ENCODE peak calls at places on chromosomes 1 and 21, in eight cellular contexts. One of them, this sample, is unnamed. For H3K4me1, the result is how much of the 10 kb centered on the place peaks cover.

GRCh38 chr1:41745022-41745421 is 173.7 kb downstream of the HIVEP3 start:
- DNase-seq in neuronal stem cell: no peak
- DNase-seq in left lung: no peak
- DNase-seq in GM23248: no peak
- DNase-seq in OCI-LY7: no peak
- DNase-seq in CD4-positive, CD25-positive, alpha-beta regulatory T cell: no peak
- DNase-seq in SK-N-SH: no peak
- DNase-seq in A549: no peak
- DNase-seq in this sample: no peak

GRCh38 chr1:207893737-207894582 is 17.0 kb downstream of the CD34 start:
- DNase-seq in OCI-LY7: no peak
- DNase-seq in neuronal stem cell: no peak
- DNase-seq in CD4-positive, CD25-positive, alpha-beta regulatory T cell: no peak
- DNase-seq in SK-N-SH: no peak
- DNase-seq in left lung: no peak
- DNase-seq in GM23248: no peak
- DNase-seq in A549: no peak
- DNase-seq in this sample: no peak

GRCh38 chr1:178486100-178487069 is 10.4 kb downstream of the CLEC20A start:
- DNase-seq in CD4-positive, CD25-positive, alpha-beta regulatory T cell: no peak
- DNase-seq in OCI-LY7: no peak
- DNase-seq in A549: no peak
- DNase-seq in SK-N-SH: no peak
- DNase-seq in GM23248: peak
- DNase-seq in left lung: no peak
- DNase-seq in neuronal stem cell: no peak
- DNase-seq in this sample: no peak

GRCh38 chr21:43974791-43975468 is 37.2 kb upstream of the TRAPPC10 start:
- DNase-seq in A549: no peak
- DNase-seq in neuronal stem cell: no peak
- DNase-seq in left lung: no peak
- DNase-seq in GM23248: no peak
- DNase-seq in CD4-positive, CD25-positive, alpha-beta regulatory T cell: no peak
- DNase-seq in SK-N-SH: no peak
- DNase-seq in OCI-LY7: no peak
- DNase-seq in this sample: no peak

GRCh38 chr1:91871994-91872393 is 14.0 kb downstream of the TGFBR3 start:
- DNase-seq in left lung: no peak
- DNase-seq in neuronal stem cell: no peak
- DNase-seq in OCI-LY7: no peak
- DNase-seq in GM23248: peak
- DNase-seq in A549: no peak
- DNase-seq in CD4-positive, CD25-positive, alpha-beta regulatory T cell: no peak
- DNase-seq in SK-N-SH: no peak
- DNase-seq in this sample: no peak

GRCh38 chr1:56433056-56433577 is 146.2 kb downstream of the PLPP3 start:
- DNase-seq in OCI-LY7: peak
- DNase-seq in left lung: no peak
- DNase-seq in SK-N-SH: no peak
- DNase-seq in GM23248: no peak
- DNase-seq in A549: no peak
- DNase-seq in neuronal stem cell: no peak
- DNase-seq in CD4-positive, CD25-positive, alpha-beta regulatory T cell: no peak
- DNase-seq in this sample: no peak

GRCh38 chr1:3018051-3018471 is 3.2 kb upstream of the ACTRT2 start:
- DNase-seq in A549: no peak
- DNase-seq in GM23248: no peak
- DNase-seq in OCI-LY7: no peak
- DNase-seq in neuronal stem cell: no peak
- DNase-seq in SK-N-SH: no peak
- DNase-seq in CD4-positive, CD25-positive, alpha-beta regulatory T cell: no peak
- DNase-seq in left lung: peak
- DNase-seq in this sample: no peak

GRCh38 chr1:88646852-88647645 is 37.0 kb upstream of the PKN2 start:
- DNase-seq in OCI-LY7: no peak
- DNase-seq in neuronal stem cell: no peak
- DNase-seq in A549: peak
- DNase-seq in GM23248: no peak
- DNase-seq in CD4-positive, CD25-positive, alpha-beta regulatory T cell: no peak
- DNase-seq in SK-N-SH: no peak
- DNase-seq in left lung: no peak
- DNase-seq in this sample: no peak

GRCh38 chr1:16915627-16915973 is 6.1 kb upstream of the CROCC start:
- DNase-seq in left lung: peak
- DNase-seq in GM23248: peak
- DNase-seq in SK-N-SH: peak
- DNase-seq in neuronal stem cell: no peak
- DNase-seq in OCI-LY7: peak
- DNase-seq in A549: no peak
- DNase-seq in CD4-positive, CD25-positive, alpha-beta regulatory T cell: no peak
- DNase-seq in this sample: no peak

GRCh38 chr1:92446990-92447681 is 39.6 kb downstream of the GFI1 start:
- DNase-seq in SK-N-SH: no peak
- DNase-seq in left lung: no peak
- DNase-seq in CD4-positive, CD25-positive, alpha-beta regulatory T cell: no peak
- DNase-seq in neuronal stem cell: no peak
- DNase-seq in GM23248: peak
- DNase-seq in A549: no peak
- DNase-seq in OCI-LY7: no peak
- DNase-seq in this sample: no peak

GRCh38 chr1:119816407-119816806 is 5.1 kb upstream of the REG4 start:
- DNase-seq in CD4-positive, CD25-positive, alpha-beta regulatory T cell: no peak
- DNase-seq in neuronal stem cell: no peak
- DNase-seq in left lung: no peak
- DNase-seq in SK-N-SH: no peak
- DNase-seq in A549: peak
- DNase-seq in OCI-LY7: no peak
- DNase-seq in GM23248: peak
- DNase-seq in this sample: no peak

GRCh38 chr1:19710825-19711611 is 46.3 kb downstream of the HTR6 start:
- DNase-seq in SK-N-SH: no peak
- DNase-seq in A549: no peak
- DNase-seq in OCI-LY7: no peak
- DNase-seq in GM23248: no peak
- DNase-seq in CD4-positive, CD25-positive, alpha-beta regulatory T cell: no peak
- DNase-seq in neuronal stem cell: no peak
- DNase-seq in left lung: no peak
- DNase-seq in this sample: no peak

GRCh38 chr1:208951908-208952307 is 631.6 kb upstream of the CAMK1G start:
- DNase-seq in A549: no peak
- DNase-seq in left lung: no peak
- DNase-seq in GM23248: no peak
- DNase-seq in neuronal stem cell: no peak
- DNase-seq in SK-N-SH: peak
- DNase-seq in OCI-LY7: no peak
- DNase-seq in CD4-positive, CD25-positive, alpha-beta regulatory T cell: no peak
- DNase-seq in this sample: no peak

GRCh38 chr1:221611930-221612777 is 129.7 kb downstream of the DUSP10 start:
- DNase-seq in GM23248: peak
- DNase-seq in OCI-LY7: no peak
- DNase-seq in CD4-positive, CD25-positive, alpha-beta regulatory T cell: no peak
- DNase-seq in left lung: peak
- DNase-seq in neuronal stem cell: no peak
- DNase-seq in A549: peak
- DNase-seq in SK-N-SH: peak
- DNase-seq in this sample: no peak

GRCh38 chr1:94805912-94806311 is 14.2 kb upstream of the SLC44A3 start:
- DNase-seq in SK-N-SH: peak
- DNase-seq in OCI-LY7: peak
- DNase-seq in A549: peak
- DNase-seq in CD4-positive, CD25-positive, alpha-beta regulatory T cell: peak
- DNase-seq in left lung: peak
- DNase-seq in neuronal stem cell: peak
- DNase-seq in GM23248: peak
- DNase-seq in this sample: peak

GRCh38 chr1:15289251-15289651 is 42.2 kb downstream of the FHAD1 start:
- DNase-seq in GM23248: no peak
- DNase-seq in CD4-positive, CD25-positive, alpha-beta regulatory T cell: no peak
- DNase-seq in neuronal stem cell: no peak
- DNase-seq in A549: no peak
- DNase-seq in OCI-LY7: no peak
- DNase-seq in left lung: no peak
- DNase-seq in SK-N-SH: no peak
- DNase-seq in this sample: no peak

GRCh38 chr1:72281144-72281543 is 1.2 kb downstream of the NEGR1 start:
- DNase-seq in A549: no peak
- DNase-seq in GM23248: peak
- DNase-seq in neuronal stem cell: no peak
- DNase-seq in SK-N-SH: no peak
- DNase-seq in left lung: no peak
- DNase-seq in OCI-LY7: no peak
- DNase-seq in CD4-positive, CD25-positive, alpha-beta regulatory T cell: no peak
- DNase-seq in this sample: no peak

GRCh38 chr1:29171089-29171488 is 10.6 kb downstream of the SRSF4 start:
- DNase-seq in A549: no peak
- DNase-seq in GM23248: peak
- DNase-seq in left lung: no peak
- DNase-seq in neuronal stem cell: no peak
- DNase-seq in CD4-positive, CD25-positive, alpha-beta regulatory T cell: no peak
- DNase-seq in OCI-LY7: no peak
- DNase-seq in SK-N-SH: no peak
- DNase-seq in this sample: no peak

GRCh38 chr21:45607021-45607921 is 36.3 kb upstream of the PCBP3 start:
- DNase-seq in A549: peak
- DNase-seq in GM23248: no peak
- DNase-seq in CD4-positive, CD25-positive, alpha-beta regulatory T cell: peak
- DNase-seq in left lung: no peak
- DNase-seq in OCI-LY7: no peak
- DNase-seq in neuronal stem cell: no peak
- DNase-seq in SK-N-SH: peak
- DNase-seq in this sample: peak

DNA sequence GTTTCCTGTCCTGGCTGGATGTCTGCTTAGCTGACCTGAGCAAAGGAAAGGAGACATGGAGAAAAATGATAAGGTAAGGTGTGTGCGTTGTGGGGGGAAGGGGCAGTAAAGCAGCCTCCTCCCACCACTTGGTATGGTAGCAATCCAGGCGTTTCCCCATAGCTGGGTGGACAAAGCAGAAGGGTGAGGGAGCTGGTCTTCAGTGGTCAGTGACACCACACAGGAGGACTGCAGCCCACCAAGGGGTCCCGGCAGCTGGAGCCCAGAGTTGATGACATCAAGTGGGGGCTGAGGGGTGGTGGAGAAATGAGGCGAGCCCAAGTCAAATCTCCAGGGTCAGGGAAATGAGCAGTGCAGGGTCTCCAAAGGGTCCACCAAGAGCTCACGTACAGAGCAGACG is 69.3 kb upstream of the LRRN2 start:
- DNase-seq in SK-N-SH: no peak
- DNase-seq in A549: no peak
- DNase-seq in CD4-positive, CD25-positive, alpha-beta regulatory T cell: no peak
- DNase-seq in OCI-LY7: no peak
- DNase-seq in left lung: no peak
- DNase-seq in neuronal stem cell: no peak
- DNase-seq in GM23248: no peak
- DNase-seq in this sample: no peak
- H3K4me3 ChIP-seq in SK-N-SH: no peak
- H3K4me3 ChIP-seq in A549: no peak
- H3K4me3 ChIP-seq in CD4-positive, CD25-positive, alpha-beta regulatory T cell: no peak
- H3K4me3 ChIP-seq in OCI-LY7: no peak
- H3K4me3 ChIP-seq in left lung: no peak
- H3K4me3 ChIP-seq in neuronal stem cell: no peak
- H3K4me3 ChIP-seq in GM23248: no peak
- H3K4me3 ChIP-seq in this sample: no peak

DNA sequence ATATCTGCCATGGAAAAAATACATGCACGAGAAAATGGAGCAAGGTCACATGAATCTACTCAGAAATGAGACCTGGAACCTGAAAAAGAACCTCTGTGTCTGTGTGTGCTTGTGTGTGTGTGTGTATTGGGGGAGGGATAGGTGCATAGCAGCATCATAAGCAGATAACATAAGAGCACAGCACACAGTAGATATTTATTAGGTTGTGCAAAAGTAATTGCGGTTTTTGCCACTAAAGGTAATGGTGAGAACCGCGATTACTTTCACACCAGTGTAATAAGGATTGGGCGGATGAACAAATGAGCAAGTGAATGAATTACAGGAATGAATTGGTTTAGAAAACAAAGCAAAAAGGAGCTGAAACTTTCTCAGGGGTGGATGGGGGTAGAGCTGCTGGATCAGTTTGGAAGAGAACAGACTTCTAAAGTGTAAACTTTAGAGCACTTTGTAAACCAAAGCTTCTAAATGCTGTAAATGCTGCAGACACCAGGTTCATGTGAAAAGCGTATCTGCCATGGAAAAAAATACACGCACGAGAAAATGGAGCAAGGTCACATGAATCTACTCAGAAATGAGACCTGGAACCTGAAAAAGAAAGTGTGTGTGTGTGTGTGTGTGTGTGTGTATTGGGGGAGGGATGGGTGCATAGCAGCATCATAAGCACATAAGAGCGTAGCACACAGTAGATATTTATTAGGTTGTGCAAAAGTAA is 156.9 kb downstream of the TOMM20 start:
- DNase-seq in GM23248: no peak
- DNase-seq in neuronal stem cell: no peak
- DNase-seq in CD4-positive, CD25-positive, alpha-beta regulatory T cell: no peak
- DNase-seq in OCI-LY7: no peak
- DNase-seq in SK-N-SH: no peak
- DNase-seq in A549: no peak
- DNase-seq in left lung: no peak
- DNase-seq in this sample: no peak
- H3K4me1 ChIP-seq in GM23248: half or more
- H3K4me1 ChIP-seq in neuronal stem cell: under half
- H3K4me1 ChIP-seq in CD4-positive, CD25-positive, alpha-beta regulatory T cell: under half
- H3K4me1 ChIP-seq in OCI-LY7: half or more
- H3K4me1 ChIP-seq in SK-N-SH: under half
- H3K4me1 ChIP-seq in A549: half or more
- H3K4me1 ChIP-seq in left lung: under half
- H3K4me1 ChIP-seq in this sample: half or more

DNA sequence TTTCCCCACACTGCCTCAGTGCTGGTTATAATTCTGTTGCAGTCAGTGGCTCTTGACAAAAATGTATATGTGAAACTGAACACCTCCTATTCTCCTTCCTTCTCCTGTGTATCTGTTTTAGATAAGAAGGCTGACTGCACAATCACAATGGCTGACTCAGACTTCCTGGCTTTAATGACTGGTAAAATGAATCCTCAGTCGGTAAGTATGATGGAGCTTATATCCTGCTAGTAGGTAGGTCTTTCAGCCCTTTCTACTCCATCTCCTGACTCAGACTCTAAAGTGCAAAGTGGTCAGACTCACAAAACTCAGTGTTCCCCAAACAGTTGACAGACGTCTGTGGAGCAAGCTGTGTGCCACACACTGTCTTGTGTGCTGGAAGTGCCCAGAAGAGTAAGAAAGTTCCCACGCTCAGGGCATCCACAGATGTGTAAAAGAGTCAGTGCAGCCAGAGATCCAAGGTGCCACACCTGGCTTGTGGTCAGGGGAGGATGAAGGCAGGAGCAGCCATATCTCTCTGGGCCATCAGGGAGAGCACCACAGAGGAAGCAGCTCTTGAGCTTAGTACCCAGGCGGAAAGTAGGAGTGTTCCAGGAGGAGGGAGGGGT is 14.2 kb upstream of the PODN start:
- DNase-seq in CD4-positive, CD25-positive, alpha-beta regulatory T cell: no peak
- DNase-seq in SK-N-SH: no peak
- DNase-seq in OCI-LY7: peak
- DNase-seq in neuronal stem cell: no peak
- DNase-seq in left lung: no peak
- DNase-seq in A549: no peak
- DNase-seq in GM23248: peak
- DNase-seq in this sample: no peak
- H3K27ac ChIP-seq in CD4-positive, CD25-positive, alpha-beta regulatory T cell: no peak
- H3K27ac ChIP-seq in SK-N-SH: peak
- H3K27ac ChIP-seq in OCI-LY7: no peak
- H3K27ac ChIP-seq in neuronal stem cell: no peak
- H3K27ac ChIP-seq in left lung: no peak
- H3K27ac ChIP-seq in A549: no peak
- H3K27ac ChIP-seq in GM23248: peak
- H3K27ac ChIP-seq in this sample: no peak

GRCh38 chr1:97918961-97919360 is 1.9 kb downstream of the DPYD start:
- DNase-seq in left lung: no peak
- DNase-seq in GM23248: no peak
- DNase-seq in CD4-positive, CD25-positive, alpha-beta regulatory T cell: no peak
- DNase-seq in OCI-LY7: no peak
- DNase-seq in SK-N-SH: no peak
- DNase-seq in neuronal stem cell: no peak
- DNase-seq in A549: no peak
- DNase-seq in this sample: no peak
- H3K4me3 ChIP-seq in left lung: peak
- H3K4me3 ChIP-seq in GM23248: peak
- H3K4me3 ChIP-seq in CD4-positive, CD25-positive, alpha-beta regulatory T cell: peak
- H3K4me3 ChIP-seq in OCI-LY7: no peak
- H3K4me3 ChIP-seq in SK-N-SH: peak
- H3K4me3 ChIP-seq in neuronal stem cell: no peak
- H3K4me3 ChIP-seq in A549: peak
- H3K4me3 ChIP-seq in this sample: peak